ENCODE peak calls at places on chromosomes 5 and 9, in seven cellular contexts. Z is GM23248, S is IMR-90, G is PC-3, A is SK-N-SH, U is neuronal stem cell, K is fibroblast of lung. O is an unnamed sample.

GRCh38 chr9:33797837-33798236 is 2.5 kb downstream of the PRSS3 start:
- DNase-seq in Z (no peak), S (no peak), G (no peak), A (no peak), U (no peak), K (no peak), O (no peak)

GRCh38 chr5:170307575-170308465 is 10.2 kb upstream of the LCP2 start:
- DNase-seq in Z (peak), S (peak), G (peak), A (no peak), U (peak), K (peak), O (no peak)

GRCh38 chr5:428754-429452 is 14.1 kb upstream of the EXOC3 start:
- DNase-seq in Z (no peak), S (no peak), G (no peak), A (no peak), U (no peak), K (no peak), O (no peak)

GRCh38 chr9:33234511-33235467 is 5.2 kb upstream of the SPINK4 start:
- DNase-seq in Z (peak), S (peak), G (peak), A (no peak), U (no peak), K (peak), O (peak)

GRCh38 chr9:79542735-79543504 is 28.8 kb upstream of the TLE4 start:
- DNase-seq in Z (no peak), S (no peak), G (no peak), A (no peak), U (no peak), K (no peak), O (no peak)

GRCh38 chr5:65172486-65173129 is 309.1 kb downstream of the ADAMTS6 start:
- DNase-seq in Z (peak), S (peak), G (no peak), A (no peak), U (no peak), K (no peak), O (no peak)

GRCh38 chr5:29790281-29790680 is 1403.2 kb upstream of the CDH6 start:
- DNase-seq in Z (no peak), S (no peak), G (no peak), A (no peak), U (no peak), K (no peak), O (no peak)

GRCh38 chr5:59673438-59674058 is 220.0 kb downstream of the PDE4D start:
- DNase-seq in Z (peak), S (peak), G (peak), A (peak), U (peak), K (peak), O (peak)

GRCh38 chr5:80961376-80962281 is 1.5 kb downstream of the RASGRF2 start:
- DNase-seq in Z (no peak), S (peak), G (no peak), A (no peak), U (peak), K (peak), O (no peak)

GRCh38 chr5:1244976-1245375 is 19.8 kb downstream of the SLC6A18 start:
- DNase-seq in Z (no peak), S (no peak), G (peak), A (peak), U (no peak), K (no peak), O (no peak)

GRCh38 chr5:83552275-83552674 is 80.7 kb downstream of the VCAN start:
- DNase-seq in Z (peak), S (peak), G (peak), A (no peak), U (no peak), K (no peak), O (no peak)

GRCh38 chr5:136809382-136809781 is 444.0 kb upstream of the TRPC7 start:
- DNase-seq in Z (peak), S (no peak), G (no peak), A (no peak), U (no peak), K (no peak), O (no peak)

GRCh38 chr5:51968756-51969155 is 585.5 kb downstream of the ISL1 start:
- DNase-seq in Z (no peak), S (no peak), G (no peak), A (no peak), U (no peak), K (no peak), O (no peak)

GRCh38 chr5:78835176-78835575 is 149.9 kb downstream of the ARSB start:
- DNase-seq in Z (no peak), S (no peak), G (no peak), A (no peak), U (no peak), K (no peak), O (no peak)

GRCh38 chr9:123662057-123662776 is 267.7 kb downstream of the DENND1A start:
- DNase-seq in Z (no peak), S (no peak), G (no peak), A (no peak), U (no peak), K (no peak), O (no peak)

GRCh38 chr9:68530618-68531017 is 10.1 kb downstream of the TMEM252 start:
- DNase-seq in Z (no peak), S (peak), G (no peak), A (peak), U (no peak), K (peak), O (no peak)

GRCh38 chr5:32332361-32332760 is 19.6 kb upstream of the MTMR12 start:
- DNase-seq in Z (no peak), S (no peak), G (no peak), A (no peak), U (no peak), K (no peak), O (no peak)

GRCh38 chr5:32332971-32333370 is 20.2 kb upstream of the MTMR12 start:
- DNase-seq in Z (peak), S (peak), G (peak), A (no peak), U (no peak), K (no peak), O (no peak)

GRCh38 chr5:32331217-32331926 is 18.6 kb upstream of the MTMR12 start:
- DNase-seq in Z (no peak), S (no peak), G (peak), A (no peak), U (no peak), K (no peak), O (no peak)

GRCh38 chr5:32330126-32330971 is 17.6 kb upstream of the MTMR12 start:
- DNase-seq in Z (no peak), S (no peak), G (no peak), A (no peak), U (no peak), K (no peak), O (no peak)

GRCh38 chr5:32331927-32332274 is 19.2 kb upstream of the MTMR12 start:
- DNase-seq in Z (no peak), S (no peak), G (no peak), A (no peak), U (no peak), K (no peak), O (no peak)
- H3K9ac ChIP-seq in Z (no peak), S (no peak), G (no peak), A (no peak), U (no peak), K (no peak), O (no peak)

DNA sequence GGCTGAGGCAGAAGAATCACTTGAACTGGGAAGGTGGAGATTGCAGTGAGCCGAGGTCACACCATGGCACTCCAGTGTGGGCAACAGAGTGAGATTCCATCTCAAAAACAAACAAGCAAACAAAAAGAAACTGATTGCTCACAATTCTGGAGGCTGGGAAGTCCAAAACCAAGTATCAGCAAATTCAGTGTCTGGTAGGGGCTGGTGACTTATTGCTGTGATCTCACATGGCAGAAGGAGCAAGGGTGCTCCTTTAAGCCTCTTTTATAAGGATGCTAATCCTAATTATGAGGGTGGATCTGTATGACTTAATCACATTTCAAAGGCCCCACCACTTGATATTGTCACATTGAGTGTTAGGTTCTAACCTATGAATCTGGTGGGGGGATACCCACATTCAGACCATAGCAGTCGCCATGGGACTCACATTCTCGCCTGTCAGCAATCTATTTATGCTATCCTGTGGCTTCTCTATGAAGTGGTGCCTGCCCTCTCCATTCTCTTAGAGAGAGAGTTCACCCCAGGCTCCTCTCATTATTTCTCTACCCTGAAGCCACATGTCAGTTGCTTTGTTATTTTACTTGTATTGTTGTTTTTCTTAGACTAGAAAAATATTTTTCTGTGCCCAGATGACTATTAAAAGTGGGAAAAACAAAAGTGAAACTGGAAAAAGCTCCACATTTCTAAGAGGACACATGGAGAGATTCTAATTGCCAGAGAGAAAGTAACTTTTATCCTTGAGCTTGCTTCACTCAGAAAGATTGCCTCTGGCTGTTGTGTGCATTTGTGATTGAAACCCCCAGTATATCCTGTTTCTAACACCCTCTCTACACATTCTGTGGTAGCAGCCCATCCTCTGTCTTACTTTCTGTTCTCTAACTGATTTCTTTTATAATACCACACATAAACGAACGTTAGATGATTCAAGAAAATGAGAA is 18.8 kb upstream of the PRLR start:
- DNase-seq in Z (no peak), S (peak), G (no peak), A (no peak), U (no peak), K (peak), O (peak)
- H3K4me3 ChIP-seq in Z (no peak), S (peak), G (peak), A (peak), U (peak), K (peak), O (peak)

GRCh38 chr5:98454407-98454806 is 319.1 kb upstream of the RGMB start:
- DNase-seq in Z (peak), S (peak), G (peak), A (no peak), U (no peak), K (peak), O (peak)
- H3K9ac ChIP-seq in Z (peak), S (no peak), G (no peak), A (peak), U (no peak), K (no peak), O (peak)

GRCh38 chr9:131733601-131734061 is 6.2 kb downstream of the RAPGEF1 start:
- DNase-seq in Z (peak), S (peak), G (peak), A (peak), U (no peak), K (peak), O (peak)
- H3K4me3 ChIP-seq in Z (no peak), S (no peak), G (peak), A (peak), U (no peak), K (no peak), O (peak)

DNA sequence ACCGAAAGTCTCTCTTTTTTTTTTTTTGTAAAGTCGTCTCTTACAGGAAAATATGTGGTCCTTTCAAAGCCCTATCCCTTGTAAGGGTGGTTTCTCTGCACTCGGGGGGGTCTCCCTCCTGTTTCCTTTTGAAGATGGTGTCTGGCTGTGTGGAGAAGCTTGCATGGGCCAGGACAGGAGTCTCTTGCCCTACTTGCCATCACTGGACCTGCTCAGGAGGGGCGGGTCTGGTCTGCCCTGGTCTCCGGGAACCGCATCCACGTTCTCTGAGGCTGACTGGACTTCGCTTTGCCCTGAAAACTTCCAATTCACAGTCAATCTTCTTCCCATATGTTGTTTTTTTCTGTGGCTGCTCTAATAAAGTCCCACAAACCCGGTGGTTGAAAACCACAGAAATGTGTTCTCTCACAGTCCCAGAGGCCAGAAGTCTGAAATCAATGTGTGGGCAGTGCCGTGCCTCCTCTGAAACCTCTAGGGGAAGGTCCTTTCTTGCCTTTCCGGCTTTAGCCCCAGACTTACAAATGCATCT is 92.9 kb upstream of the IER5L start:
- DNase-seq in Z (peak), S (peak), G (no peak), A (no peak), U (no peak), K (peak), O (peak)
- H3K9ac ChIP-seq in Z (peak), S (no peak), G (no peak), A (no peak), U (no peak), K (no peak), O (peak)

O was measured in adipocyte.